ENCODE peak calls at places on chromosomes 13 and 19, in four cellular contexts. S is ecto neural progenitor cell; D is T1000; A is activated naive CD8-positive, alpha-beta T cell treated with anti-CD3 and anti-CD28 coated beads, Interleukin-2, amount 10 ng/mL, durations not matched to agents 7 days and 5 days. P is an unnamed sample.

GRCh38 chr13:99172951-99173350 is 27.7 kb upstream of the UBAC2 start:
- DNase-seq in D (no peak), S (no peak), A (no peak), P (no peak)

GRCh38 chr13:110312669-110313031 is 5.6 kb downstream of the COL4A2 start:
- DNase-seq in D (peak; percentile 32), S (no peak), A (no peak), P (no peak)

GRCh38 chr19:31500921-31501320 is 151.7 kb upstream of the TSHZ3 start:
- DNase-seq in A (no peak), S (peak; percentile 11), D (no peak), P (no peak)

GRCh38 chr19:8575467-8575997 is 1.7 kb downstream of the MYO1F start:
- DNase-seq in A (peak; percentile 40), D (no peak), S (no peak), P (no peak)

GRCh38 chr13:113918580-113918979 is 54.7 kb upstream of the GAS6 start:
- DNase-seq in A (no peak), D (no peak), S (no peak), P (no peak)

GRCh38 chr19:31306006-31306753 is 43.1 kb downstream of the TSHZ3 start:
- DNase-seq in A (no peak), D (no peak), S (no peak), P (no peak)

GRCh38 chr19:39843919-39844793 is 2.0 kb downstream of the FBL start:
- DNase-seq in A (no peak), D (no peak), S (no peak), P (no peak)

GRCh38 chr13:87677043-87677333 is 5.8 kb downstream of the SLITRK5 start:
- DNase-seq in S (peak; percentile 50), D (no peak), A (no peak), P (no peak)

GRCh38 chr13:99143904-99144303 is 56.8 kb upstream of the UBAC2 start:
- DNase-seq in A (no peak), D (no peak), S (no peak), P (no peak)

GRCh38 chr13:29937836-29938235 is 87.4 kb upstream of the UBL3 start:
- DNase-seq in D (no peak), S (no peak), A (no peak), P (peak; percentile 30)

GRCh38 chr19:48630289-48631036 is 6.7 kb downstream of the DBP start:
- DNase-seq in D (no peak), S (peak; percentile 72), A (no peak), P (peak; percentile 59)

GRCh38 chr13:99191900-99192399 is 8.7 kb upstream of the UBAC2 start:
- DNase-seq in A (no peak), S (no peak), D (no peak), P (no peak)

GRCh38 chr13:61414686-61415664 is 674 bp downstream of the PCDH20 start:
- DNase-seq in D (no peak), S (peak; percentile 85), A (no peak), P (peak; percentile 72)

GRCh38 chr13:44575035-44575434 is 1.1 kb downstream of the TSC22D1 start:
- DNase-seq in D (no peak), S (no peak), A (no peak), P (no peak)